ENCODE peak calls at places on chromosome 20, in nine cellular contexts. F is neural crest cell; G is lung; J is HCEC 1CT; X is T-helper 2 cell treated with Interferon-gamma antibody and Interleukin-4, amounts not matched to agents 5 μg/mL and 100 μg/mL, for 36 hours; C is lower leg skin; S is activated gamma-delta T cell treated with Interleukin-2 at 50 U/mL for 16 hours; N is amygdala; O is IMR-90. Q is an unnamed sample.

GRCh38 chr20:17287503-17287902 is 60.7 kb downstream of the PCSK2 start:
- DNase-seq in F (no peak), J (no peak), G (no peak), C (no peak), X (no peak), S (no peak), O (no peak), N (no peak), Q (no peak)

GRCh38 chr20:45011108-45011526 is 44.8 kb downstream of the STK4 start:
- DNase-seq in N (peak; percentile 43), F (peak; percentile 50), O (peak; percentile 80), S (peak; percentile 52), G (peak; percentile 32), J (peak; percentile 81), X (no peak), C (peak; percentile 65), Q (peak; percentile 19)

GRCh38 chr20:10848810-10849370 is 175.1 kb upstream of the JAG1 start:
- DNase-seq in G (no peak), X (no peak), O (peak; percentile 94), F (no peak), S (no peak), N (no peak), J (peak; percentile 85), C (peak; percentile 53), Q (no peak)

GRCh38 chr20:51318058-51318960 is 224.2 kb downstream of the NFATC2 start:
- DNase-seq in X (peak; percentile 32), O (no peak), S (peak; percentile 45), C (no peak), N (no peak), F (peak; percentile 82), G (peak; percentile 46), J (no peak), Q (no peak)

GRCh38 chr20:48983423-48984400 is 62.2 kb downstream of the ARFGEF2 start:
- DNase-seq in X (no peak), C (no peak), N (no peak), J (peak; percentile 79), G (no peak), F (no peak), O (peak; percentile 91), S (no peak), Q (no peak)

GRCh38 chr20:9145142-9145541 is 76.3 kb downstream of the PLCB4 start:
- DNase-seq in C (no peak), S (no peak), G (no peak), J (peak; percentile 6), O (no peak), F (no peak), N (no peak), X (no peak), Q (no peak)

GRCh38 chr20:17811605-17811965 is 111.8 kb downstream of the BANF2 start:
- DNase-seq in X (no peak), J (no peak), G (no peak), N (no peak), O (no peak), C (no peak), F (no peak), S (no peak), Q (no peak)

GRCh38 chr20:38303908-38304379 is at the start of gene BPI:
- DNase-seq in S (no peak), C (peak; percentile 23), X (peak; percentile 4), G (peak; percentile 34), N (no peak), O (no peak), F (no peak), J (no peak), Q (peak; percentile 90)

GRCh38 chr20:46253391-46253790 is 54.9 kb downstream of the CDH22 start:
- DNase-seq in C (no peak), N (no peak), J (peak; percentile 25), X (no peak), G (no peak), O (no peak), S (no peak), F (no peak), Q (no peak)

GRCh38 chr20:1272368-1273155 is 6.5 kb downstream of the SNPH start:
- DNase-seq in X (no peak), N (no peak), F (no peak), G (no peak), C (no peak), J (no peak), O (no peak), S (no peak), Q (peak; percentile 10)

GRCh38 chr20:44702776-44703175 is 12.4 kb upstream of the CCN5 start:
- DNase-seq in X (no peak), J (peak; percentile 83), S (no peak), G (peak; percentile 69), N (peak; percentile 70), C (peak; percentile 86), O (peak; percentile 91), F (no peak), Q (no peak)

GRCh38 chr20:62053465-62054196 is 12.1 kb downstream of the TAF4 start:
- DNase-seq in N (no peak), F (no peak), C (no peak), J (no peak), O (no peak), G (no peak), S (no peak), X (no peak), Q (no peak)

GRCh38 chr20:50304883-50305635 is 114.4 kb downstream of the CEBPB start:
- DNase-seq in X (no peak), J (peak; percentile 99), C (peak; percentile 92), F (no peak), N (no peak), O (peak; percentile 99), S (no peak), G (peak; percentile 60), Q (no peak)

GRCh38 chr20:20130399-20130798 is 78.1 kb downstream of the CFAP61 start:
- DNase-seq in G (no peak), N (no peak), O (no peak), C (no peak), J (peak; percentile 8), S (no peak), F (no peak), X (no peak), Q (no peak)

GRCh38 chr20:61743606-61744005 is 322.1 kb downstream of the TAF4 start:
- DNase-seq in X (no peak), N (no peak), S (no peak), O (no peak), J (no peak), G (no peak), F (no peak), C (no peak), Q (no peak)

GRCh38 chr20:41135187-41135887 is 2.0 kb upstream of the PLCG1 start:
- DNase-seq in F (peak; percentile 28), G (no peak), S (peak; percentile 69), J (no peak), C (no peak), N (no peak), O (peak; percentile 14), X (peak; percentile 55), Q (peak; percentile 43)

GRCh38 chr20:25623225-25623735 is 534 bp downstream of the NANP start:
- DNase-seq in N (no peak), X (peak; percentile 40), O (peak; percentile 24), F (no peak), S (peak; percentile 11), J (no peak), C (no peak), G (peak; percentile 48), Q (no peak)

GRCh38 chr20:35582741-35583404 is 32.8 kb upstream of the SPAG4 start:
- DNase-seq in O (no peak), C (no peak), F (no peak), J (no peak), S (no peak), X (no peak), N (no peak), G (no peak), Q (no peak)

GRCh38 chr20:45935416-45936046 is 1.0 kb downstream of the PCIF1 start:
- DNase-seq in O (peak; percentile 43), C (no peak), G (no peak), S (no peak), J (no peak), X (no peak), F (no peak), N (no peak), Q (no peak)

GRCh38 chr20:23320317-23320716 is 30.3 kb upstream of the NXT1 start:
- DNase-seq in N (no peak), F (no peak), S (no peak), X (no peak), C (no peak), O (peak; percentile 17), J (peak; percentile 45), G (no peak), Q (no peak)

GRCh38 chr20:45987108-45987780 is 15.2 kb upstream of the ZNF335 start:
- DNase-seq in S (peak; percentile 75), F (peak; percentile 78), J (peak; percentile 40), C (no peak), O (peak; percentile 45), X (peak; percentile 64), N (no peak), G (peak; percentile 75), Q (peak; percentile 51)

GRCh38 chr20:30811896-30812671 is 445.4 kb upstream of the DEFB115 start:
- DNase-seq in N (no peak), F (no peak), C (no peak), G (peak; percentile 48), J (peak; percentile 6), O (peak; percentile 49), X (no peak), S (no peak), Q (no peak)

GRCh38 chr20:23205656-23206055 is 119.5 kb upstream of the CD93 start:
- DNase-seq in F (no peak), N (peak; percentile 82), J (no peak), O (peak; percentile 9), S (no peak), C (peak; percentile 75), X (no peak), G (peak; percentile 46), Q (no peak)

GRCh38 chr20:24296477-24297380 is 172.7 kb upstream of the SYNDIG1 start:
- DNase-seq in O (no peak), C (no peak), G (no peak), N (no peak), J (no peak), F (no peak), X (no peak), S (no peak), Q (no peak)

GRCh38 chr20:44218441-44218840 is 7.9 kb upstream of the OSER1 start:
- DNase-seq in S (peak; percentile 64), J (no peak), C (no peak), N (no peak), F (no peak), O (no peak), G (no peak), X (peak; percentile 42), Q (no peak)

GRCh38 chr20:15446373-15446772 is 1109.0 kb upstream of the FLRT3 start:
- DNase-seq in X (no peak), J (no peak), N (no peak), G (no peak), C (no peak), F (no peak), O (no peak), S (no peak), Q (no peak)

GRCh38 chr20:17928633-17929311 is 39.8 kb downstream of the SNX5 start:
- DNase-seq in G (no peak), N (no peak), J (no peak), F (no peak), O (no peak), X (no peak), S (no peak), C (no peak), Q (no peak)

GRCh38 chr20:13085275-13085674 is 76.5 kb downstream of the SPTLC3 start:
- DNase-seq in O (no peak), J (no peak), F (no peak), X (no peak), S (no peak), N (no peak), G (no peak), C (no peak), Q (no peak)

GRCh38 chr20:13671500-13672288 is 33.0 kb upstream of the TASP1 start:
- DNase-seq in G (no peak), X (no peak), J (peak; percentile 4), O (peak; percentile 62), N (no peak), F (no peak), C (peak; percentile 49), S (no peak), Q (no peak)

GRCh38 chr20:40583195-40583594 is 105.8 kb downstream of the MAFB start:
- DNase-seq in G (no peak), N (no peak), O (no peak), C (no peak), X (no peak), S (no peak), F (no peak), J (no peak), Q (no peak)

GRCh38 chr20:33309631-33310030 is 26.6 kb downstream of the BPIFB1 start:
- DNase-seq in J (no peak), X (no peak), N (no peak), O (no peak), C (no peak), F (no peak), G (no peak), S (no peak), Q (no peak)

Q was measured in GDM1.